ENCODE peak calls at places on chromosomes 3 and 15, in four cellular contexts. One of them, this sample, is unnamed.

GRCh38 chr15:38895326-38896282 is 331.0 kb upstream of the RASGRP1 start:
- DNase-seq in fibroblast of pulmonary artery: peak
- DNase-seq in neural crest cell: no peak
- DNase-seq in K562: no peak
- DNase-seq in this sample: no peak

GRCh38 chr3:52057806-52058099 is 1.4 kb upstream of the DUSP7 start:
- DNase-seq in fibroblast of pulmonary artery: no peak
- DNase-seq in neural crest cell: no peak
- DNase-seq in K562: no peak
- DNase-seq in this sample: no peak

GRCh38 chr15:34367128-34368081 is at the start of gene LPCAT4:
- DNase-seq in fibroblast of pulmonary artery: peak
- DNase-seq in neural crest cell: peak
- DNase-seq in K562: peak
- DNase-seq in this sample: peak

GRCh38 chr15:31469801-31470545 is 143.3 kb downstream of the KLF13 start:
- DNase-seq in fibroblast of pulmonary artery: no peak
- DNase-seq in neural crest cell: no peak
- DNase-seq in K562: no peak
- DNase-seq in this sample: no peak

GRCh38 chr3:192917258-192917507 is 473 bp downstream of the MB21D2 start:
- DNase-seq in fibroblast of pulmonary artery: no peak
- DNase-seq in neural crest cell: no peak
- DNase-seq in K562: no peak
- DNase-seq in this sample: no peak

GRCh38 chr3:73055583-73056364 is 5.7 kb upstream of the EBLN2 start:
- DNase-seq in fibroblast of pulmonary artery: no peak
- DNase-seq in neural crest cell: no peak
- DNase-seq in K562: peak
- DNase-seq in this sample: no peak

GRCh38 chr3:135528638-135529037 is 436.9 kb upstream of the PPP2R3A start:
- DNase-seq in fibroblast of pulmonary artery: no peak
- DNase-seq in neural crest cell: no peak
- DNase-seq in K562: no peak
- DNase-seq in this sample: no peak

GRCh38 chr3:160038862-160039562 is 50.4 kb downstream of the IL12A start:
- DNase-seq in fibroblast of pulmonary artery: no peak
- DNase-seq in neural crest cell: peak
- DNase-seq in K562: no peak
- DNase-seq in this sample: no peak

GRCh38 chr15:27017168-27017809 is 46.3 kb downstream of the GABRG3 start:
- DNase-seq in fibroblast of pulmonary artery: peak
- DNase-seq in neural crest cell: peak
- DNase-seq in K562: peak
- DNase-seq in this sample: peak

DNA sequence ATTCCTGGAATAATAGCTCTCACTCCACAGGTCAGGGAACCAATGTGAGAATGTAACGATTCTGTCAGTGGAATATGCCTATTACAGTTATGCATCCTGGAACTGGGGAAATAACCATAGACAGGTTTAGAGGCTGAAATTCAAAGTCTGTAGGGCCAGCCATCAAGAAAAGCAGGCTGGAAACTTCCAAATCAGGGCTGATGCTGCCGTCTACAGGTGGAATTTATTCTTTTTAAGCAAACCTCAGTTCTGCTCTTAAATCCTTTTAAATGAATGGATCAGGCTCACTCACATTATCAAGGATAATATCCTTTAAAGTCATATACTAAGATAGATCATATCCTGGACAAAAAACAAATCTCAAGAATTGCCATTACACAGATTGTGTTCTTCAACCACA is 699.8 kb downstream of the NR2F2 start:
- DNase-seq in fibroblast of pulmonary artery: no peak
- DNase-seq in neural crest cell: no peak
- DNase-seq in K562: no peak
- DNase-seq in this sample: no peak
- TF ChIP-seq CTCF in fibroblast of pulmonary artery: no peak
- TF ChIP-seq CTCF in neural crest cell: no peak
- TF ChIP-seq CTCF in K562: no peak
- TF ChIP-seq CTCF in this sample: no peak

GRCh38 chr15:51970132-51970817 is 1.3 kb downstream of the LEO1 start:
- DNase-seq in fibroblast of pulmonary artery: no peak
- DNase-seq in neural crest cell: no peak
- DNase-seq in K562: no peak
- DNase-seq in this sample: no peak

GRCh38 chr15:51973775-51974174 is 2.2 kb upstream of the LEO1 start:
- DNase-seq in fibroblast of pulmonary artery: no peak
- DNase-seq in neural crest cell: no peak
- DNase-seq in K562: no peak
- DNase-seq in this sample: no peak

GRCh38 chr15:51971353-51972133 is at the start of gene LEO1:
- DNase-seq in fibroblast of pulmonary artery: peak
- DNase-seq in neural crest cell: peak
- DNase-seq in K562: peak
- DNase-seq in this sample: peak

GRCh38 chr15:51970981-51971352 is 611 bp downstream of the LEO1 start:
- DNase-seq in fibroblast of pulmonary artery: no peak
- DNase-seq in neural crest cell: no peak
- DNase-seq in K562: no peak
- DNase-seq in this sample: no peak

GRCh38 chr15:51973220-51973619 is 1.6 kb upstream of the LEO1 start:
- DNase-seq in fibroblast of pulmonary artery: no peak
- DNase-seq in neural crest cell: no peak
- DNase-seq in K562: no peak
- DNase-seq in this sample: no peak
- TF ChIP-seq CTCF in fibroblast of pulmonary artery: no peak
- TF ChIP-seq CTCF in neural crest cell: no peak
- TF ChIP-seq CTCF in K562: no peak
- TF ChIP-seq CTCF in this sample: no peak

GRCh38 chr3:6204891-6205290 is 656.0 kb upstream of the GRM7 start:
- DNase-seq in fibroblast of pulmonary artery: no peak
- DNase-seq in neural crest cell: no peak
- DNase-seq in K562: peak
- DNase-seq in this sample: no peak
- TF ChIP-seq CTCF in fibroblast of pulmonary artery: no peak
- TF ChIP-seq CTCF in neural crest cell: peak
- TF ChIP-seq CTCF in K562: peak
- TF ChIP-seq CTCF in this sample: no peak

GRCh38 chr3:165619077-165619476 is 218.1 kb downstream of the BCHE start:
- DNase-seq in fibroblast of pulmonary artery: no peak
- DNase-seq in neural crest cell: no peak
- DNase-seq in K562: no peak
- DNase-seq in this sample: no peak

GRCh38 chr3:165622356-165622755 is 214.9 kb downstream of the BCHE start:
- DNase-seq in fibroblast of pulmonary artery: no peak
- DNase-seq in neural crest cell: no peak
- DNase-seq in K562: no peak
- DNase-seq in this sample: no peak

GRCh38 chr3:165624761-165625160 is 212.5 kb downstream of the BCHE start:
- DNase-seq in fibroblast of pulmonary artery: peak
- DNase-seq in neural crest cell: no peak
- DNase-seq in K562: peak
- DNase-seq in this sample: no peak
- TF ChIP-seq CTCF in fibroblast of pulmonary artery: peak
- TF ChIP-seq CTCF in neural crest cell: peak
- TF ChIP-seq CTCF in K562: peak
- TF ChIP-seq CTCF in this sample: no peak

DNA sequence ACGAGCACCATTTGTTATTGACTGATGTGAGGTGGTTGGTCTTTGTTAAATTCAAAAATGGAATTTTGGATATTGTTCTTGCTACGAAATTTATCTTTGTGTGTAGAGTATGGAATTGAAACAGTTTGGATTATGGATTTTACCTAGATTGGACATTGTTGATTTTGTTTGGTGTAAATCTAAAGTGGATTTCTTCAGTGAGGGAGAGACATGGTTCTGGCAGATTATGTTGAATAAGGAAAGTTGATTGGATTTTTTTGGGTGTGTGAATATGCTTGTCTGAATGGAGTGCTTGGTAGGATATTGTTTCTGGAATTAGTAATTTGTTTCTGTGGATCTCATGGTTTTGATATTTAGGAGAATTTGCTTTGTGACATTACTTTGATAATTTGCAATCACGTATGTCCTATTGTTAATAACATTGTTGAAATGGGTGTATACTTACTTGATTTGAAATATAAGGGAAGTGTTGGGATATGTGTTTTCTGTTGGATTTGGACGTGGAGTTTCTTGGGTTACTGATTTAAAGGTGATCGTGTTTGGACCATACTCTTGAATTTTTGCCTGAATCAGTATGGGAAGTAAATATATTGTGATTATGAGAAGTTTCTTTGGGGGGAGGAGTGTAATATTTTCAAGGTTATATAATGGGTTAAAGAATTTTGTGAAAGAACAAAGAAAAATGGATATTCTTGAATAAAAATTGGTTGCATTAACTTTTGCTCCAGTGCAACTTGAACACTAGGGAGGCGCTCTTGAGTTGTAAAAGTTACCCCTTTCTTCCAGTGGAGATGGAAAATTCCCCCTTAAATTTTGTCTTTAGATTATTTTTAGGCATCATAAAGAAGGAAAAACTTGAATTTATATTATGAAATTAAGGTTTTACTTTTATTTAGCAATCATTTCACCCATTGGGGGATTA is 875 bp upstream of the CHD2 start:
- DNase-seq in fibroblast of pulmonary artery: no peak
- DNase-seq in neural crest cell: no peak
- DNase-seq in K562: peak
- DNase-seq in this sample: no peak
- TF ChIP-seq CTCF in fibroblast of pulmonary artery: peak
- TF ChIP-seq CTCF in neural crest cell: peak
- TF ChIP-seq CTCF in K562: peak
- TF ChIP-seq CTCF in this sample: peak

GRCh38 chr3:171749128-171749527 is 61.2 kb downstream of the PLD1 start:
- DNase-seq in fibroblast of pulmonary artery: no peak
- DNase-seq in neural crest cell: no peak
- DNase-seq in K562: no peak
- DNase-seq in this sample: no peak
- TF ChIP-seq CTCF in fibroblast of pulmonary artery: no peak
- TF ChIP-seq CTCF in neural crest cell: no peak
- TF ChIP-seq CTCF in K562: no peak
- TF ChIP-seq CTCF in this sample: no peak

GRCh38 chr15:65836665-65837064 is 32.6 kb upstream of the RAB11A start:
- DNase-seq in fibroblast of pulmonary artery: no peak
- DNase-seq in neural crest cell: no peak
- DNase-seq in K562: no peak
- DNase-seq in this sample: no peak
- TF ChIP-seq CTCF in fibroblast of pulmonary artery: peak
- TF ChIP-seq CTCF in neural crest cell: peak
- TF ChIP-seq CTCF in K562: peak
- TF ChIP-seq CTCF in this sample: peak

DNA sequence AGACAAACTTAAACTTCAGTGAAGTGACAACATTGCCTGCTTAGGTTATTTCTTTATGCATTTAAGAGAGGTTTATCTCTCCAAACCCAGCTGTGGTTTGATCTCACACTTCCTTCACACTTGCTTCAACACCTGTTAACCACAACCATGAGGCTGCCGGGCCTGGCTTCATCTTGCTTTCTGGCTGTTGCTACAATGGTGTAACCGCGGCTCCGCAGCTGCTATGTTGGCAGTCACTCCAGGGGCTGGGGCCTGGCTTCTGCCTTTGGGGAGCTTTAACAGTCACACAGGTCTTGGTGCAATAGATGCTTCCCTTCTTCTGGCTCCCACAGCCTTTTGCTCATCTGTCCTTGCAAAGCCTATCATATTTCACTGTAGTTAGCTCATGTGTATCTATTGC is 72.9 kb upstream of the MNS1 start:
- DNase-seq in fibroblast of pulmonary artery: no peak
- DNase-seq in neural crest cell: no peak
- DNase-seq in K562: no peak
- DNase-seq in this sample: no peak
- TF ChIP-seq CTCF in fibroblast of pulmonary artery: no peak
- TF ChIP-seq CTCF in neural crest cell: no peak
- TF ChIP-seq CTCF in K562: no peak
- TF ChIP-seq CTCF in this sample: no peak

This sample was measured in D721Med.